ENCODE peak calls at places on chromosomes 13 and 19, in nine cellular contexts. I is fibroblast of lung, P is keratinocyte, N is colonic mucosa, L is neuronal stem cell, V is Karpas-422, A is astrocyte, O is GM23248, J is IMR-90. D is an unnamed sample.

GRCh38 chr13:97848886-97849285 is 104.6 kb upstream of the IPO5 start:
- DNase-seq in P (no peak), N (no peak), L (no peak), A (no peak), I (no peak), O (no peak), V (no peak), J (no peak), D (no peak)

GRCh38 chr19:1847684-1848398 is 442 bp downstream of the REXO1 start:
- DNase-seq in A (no peak), J (peak; percentile 40), P (no peak), V (peak; percentile 72), I (peak; percentile 37), N (peak; percentile 63), L (no peak), O (peak; percentile 87), D (peak; percentile 74)

GRCh38 chr13:99311137-99311536 is 3.9 kb upstream of the GPR183 start:
- DNase-seq in L (no peak), V (no peak), O (peak; percentile 61), I (no peak), N (no peak), A (no peak), J (peak; percentile 49), P (no peak), D (peak; percentile 27)

GRCh38 chr13:30892966-30893365 is 13.1 kb upstream of the MEDAG start:
- DNase-seq in V (peak; percentile 78), I (peak; percentile 45), J (peak; percentile 48), O (peak; percentile 82), P (no peak), N (no peak), A (peak; percentile 35), L (no peak), D (peak; percentile 84)

GRCh38 chr19:58581227-58582141 is 8.3 kb upstream of the MZF1 start:
- DNase-seq in N (peak; percentile 84), I (peak; percentile 90), L (peak; percentile 76), A (peak; percentile 54), O (peak; percentile 96), P (no peak), J (peak; percentile 91), V (peak; percentile 92), D (peak; percentile 96)

GRCh38 chr19:2221918-2222317 is 14.2 kb downstream of the PLEKHJ1 start:
- DNase-seq in V (no peak), O (no peak), J (no peak), N (no peak), A (no peak), I (no peak), L (no peak), P (no peak), D (no peak)

GRCh38 chr19:55372316-55373081 is 2.2 kb upstream of the IL11 start:
- DNase-seq in I (no peak), J (peak; percentile 84), A (peak; percentile 44), V (no peak), N (no peak), O (peak; percentile 62), L (no peak), P (no peak), D (peak; percentile 73)

GRCh38 chr19:36963262-36963661 is 47.1 kb downstream of the ZNF568 start:
- DNase-seq in V (no peak), I (peak; percentile 45), O (no peak), L (no peak), J (no peak), N (no peak), P (no peak), A (no peak), D (no peak)

GRCh38 chr19:13938361-13939027 is at the start of gene PODNL1:
- DNase-seq in V (no peak), A (peak; percentile 78), N (no peak), P (no peak), I (peak; percentile 74), J (peak; percentile 53), L (no peak), O (peak; percentile 85), D (no peak)

GRCh38 chr19:7242601-7243258 is 51.5 kb downstream of the INSR start:
- DNase-seq in O (peak; percentile 95), J (peak; percentile 64), V (no peak), N (no peak), A (peak; percentile 72), P (no peak), L (no peak), I (peak; percentile 49), D (no peak)

GRCh38 chr13:24922390-24923304 is 158.7 kb downstream of the RNF17 start:
- DNase-seq in J (peak; percentile 97), O (peak; percentile 100), N (peak; percentile 98), I (peak; percentile 97), P (peak; percentile 49), L (peak; percentile 93), V (peak; percentile 98), A (peak; percentile 95), D (peak; percentile 99)

GRCh38 chr13:24916464-24916863 is 152.5 kb downstream of the RNF17 start:
- DNase-seq in P (no peak), J (no peak), N (no peak), V (no peak), L (no peak), O (no peak), A (no peak), I (no peak), D (no peak)

GRCh38 chr13:24921881-24922280 is 157.9 kb downstream of the RNF17 start:
- DNase-seq in A (no peak), I (no peak), N (no peak), J (no peak), O (no peak), V (peak; percentile 43), L (no peak), P (no peak), D (no peak)

GRCh38 chr13:24923305-24923640 is 159.3 kb downstream of the RNF17 start:
- DNase-seq in V (peak; percentile 77), A (peak; percentile 89), J (peak; percentile 75), L (no peak), N (no peak), O (peak; percentile 90), P (no peak), I (peak; percentile 85), D (no peak)

DNA sequence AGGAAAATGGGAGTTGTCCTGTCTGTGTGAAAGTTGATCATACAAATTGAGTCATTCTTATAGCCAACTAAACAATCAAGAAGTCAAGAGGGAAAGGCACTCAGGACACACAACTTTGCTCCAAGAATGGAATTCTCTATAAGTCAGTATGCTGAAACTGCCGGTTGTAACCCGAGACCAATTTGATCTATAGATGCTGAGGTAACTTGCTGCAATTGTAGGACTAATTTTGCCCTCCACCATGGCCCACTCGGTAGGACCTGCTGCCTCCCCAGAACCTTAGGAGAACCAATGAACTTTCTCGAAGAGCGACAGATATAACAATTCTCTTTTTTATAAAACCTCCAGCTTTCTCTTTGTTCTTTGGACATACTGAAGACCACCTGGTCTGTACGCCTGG is 157.0 kb downstream of the RNF17 start:
- DNase-seq in O (peak; percentile 13), P (no peak), J (no peak), N (no peak), V (no peak), I (peak; percentile 17), A (no peak), L (no peak), D (peak; percentile 63)
- H3K4me3 ChIP-seq in O (peak overlapping the region; percentile 85), P (no peak overlapping the region), J (no peak overlapping the region), N (no peak overlapping the region), V (peak overlapping the region; percentile 87), I (peak overlapping the region; percentile 91), A (no peak overlapping the region), L (no peak overlapping the region), D (no peak overlapping the region)

GRCh38 chr13:24269803-24270202 is 39.6 kb upstream of the C1QTNF9 start:
- DNase-seq in J (peak; percentile 60), A (no peak), V (no peak), I (peak; percentile 21), N (no peak), P (no peak), L (no peak), O (peak; percentile 16), D (no peak)

GRCh38 chr13:24270639-24271131 is 38.7 kb upstream of the C1QTNF9 start:
- DNase-seq in P (no peak), I (peak; percentile 66), V (no peak), O (peak; percentile 75), J (peak; percentile 47), N (peak; percentile 75), A (peak; percentile 59), L (no peak), D (peak; percentile 14)

GRCh38 chr13:24272452-24273161 is 36.8 kb upstream of the C1QTNF9 start:
- DNase-seq in I (no peak), O (no peak), J (no peak), P (no peak), N (peak; percentile 42), V (no peak), L (no peak), A (no peak), D (no peak)

GRCh38 chr13:24271231-24271610 is 38.2 kb upstream of the C1QTNF9 start:
- DNase-seq in L (no peak), O (no peak), N (no peak), P (no peak), V (no peak), A (no peak), I (no peak), J (no peak), D (no peak)

GRCh38 chr13:24271611-24272451 is 37.5 kb upstream of the C1QTNF9 start:
- DNase-seq in O (peak; percentile 66), L (no peak), I (peak; percentile 84), P (no peak), V (no peak), J (peak; percentile 76), A (peak; percentile 79), N (peak; percentile 78), D (no peak)
- H3K9ac ChIP-seq in O (peak overlapping the region; percentile 67), L (peak overlapping the region; percentile 17), I (peak overlapping the region; percentile 53), P (peak overlapping the region; percentile 52), V (no peak overlapping the region), J (peak overlapping the region; percentile 45), A (peak overlapping the region; percentile 75), N (peak overlapping the region; percentile 66), D (no peak overlapping the region)

GRCh38 chr19:35141627-35142401 is 1.2 kb upstream of the FXYD7 start:
- DNase-seq in V (peak; percentile 60), P (no peak), I (no peak), J (no peak), L (no peak), O (no peak), A (no peak), N (no peak), D (no peak)
- H3K4me3 ChIP-seq in V (peak overlapping the region; percentile 35), P (peak overlapping the region; percentile 18), I (no peak overlapping the region), J (no peak overlapping the region), L (no peak overlapping the region), O (no peak overlapping the region), A (no peak overlapping the region), N (no peak overlapping the region), D (no peak overlapping the region)

GRCh38 chr13:42574435-42575311 is 721 bp downstream of the TNFSF11 start:
- DNase-seq in I (no peak), N (no peak), V (no peak), J (no peak), O (peak; percentile 9), P (no peak), A (no peak), L (no peak), D (peak; percentile 13)

GRCh38 chr13:42577538-42577937 is 3.6 kb downstream of the TNFSF11 start:
- DNase-seq in P (no peak), A (no peak), I (no peak), O (no peak), N (no peak), J (no peak), V (no peak), L (no peak), D (no peak)

GRCh38 chr13:42575938-42576337 is 2.0 kb downstream of the TNFSF11 start:
- DNase-seq in J (no peak), N (no peak), L (no peak), A (no peak), I (no peak), P (no peak), V (no peak), O (no peak), D (no peak)

GRCh38 chr13:42571895-42572294 is 2.1 kb upstream of the TNFSF11 start:
- DNase-seq in V (no peak), A (no peak), N (no peak), O (no peak), L (no peak), I (no peak), P (no peak), J (no peak), D (no peak)

GRCh38 chr13:42574011-42574410 is at the start of gene TNFSF11:
- DNase-seq in L (no peak), J (no peak), I (no peak), P (no peak), V (no peak), N (no peak), O (no peak), A (no peak), D (peak; percentile 71)
- H3K9ac ChIP-seq in L (peak within 1 kb of the TSS; percentile 68), J (no peak within 1 kb of the TSS), I (no peak within 1 kb of the TSS), P (no peak within 1 kb of the TSS), V (no peak within 1 kb of the TSS), N (no peak within 1 kb of the TSS), O (no peak within 1 kb of the TSS), A (no peak within 1 kb of the TSS), D (peak within 1 kb of the TSS; percentile 31)

D was measured in mesendoderm.